ENCODE peak calls at places on chromosome 11, in four cellular contexts. H is GM12878, X is HL-60, Y is K562. D is an unnamed sample.
A peak's percentile ranks its signal among the peaks of the same experiment; 100 is the strongest.

GRCh38 chr11:110317516-110317932 is 21.1 kb upstream of the RDX start:
- DNase-seq in H (no peak), X (no peak), Y (peak; percentile 44), D (no peak)

GRCh38 chr11:131696584-131697120 is 326.2 kb downstream of the NTM start:
- DNase-seq in H (no peak), X (no peak), Y (no peak), D (no peak)

GRCh38 chr11:72613977-72614376 is 60.2 kb downstream of the PDE2A start:
- DNase-seq in H (peak; percentile 13), X (peak; percentile 82), Y (peak; percentile 43), D (peak; percentile 76)

GRCh38 chr11:22927793-22928192 is 67.5 kb upstream of the CCDC179 start:
- DNase-seq in H (no peak), X (no peak), Y (no peak), D (no peak)

GRCh38 chr11:127627629-127628462 is 627.3 kb upstream of the KIRREL3 start:
- DNase-seq in H (no peak), X (no peak), Y (no peak), D (no peak)

GRCh38 chr11:129313588-129314288 is 61.9 kb upstream of the BARX2 start:
- DNase-seq in H (no peak), X (no peak), Y (no peak), D (no peak)

GRCh38 chr11:6455070-6455469 is 14.3 kb upstream of the HPX start:
- DNase-seq in H (no peak), X (no peak), Y (no peak), D (no peak)

GRCh38 chr11:69013009-69013951 is at the start of gene MRGPRF:
- DNase-seq in H (no peak), X (no peak), Y (peak; percentile 38), D (no peak)

GRCh38 chr11:67673902-67674301 is 521 bp downstream of the ALDH3B2 start:
- DNase-seq in H (no peak), X (no peak), Y (no peak), D (no peak)

GRCh38 chr11:72743321-72744221 is 8.6 kb downstream of the ARAP1 start:
- DNase-seq in H (no peak), X (no peak), Y (no peak), D (no peak)

GRCh38 chr11:82117339-82117738 is 616.3 kb downstream of the FAM181B start:
- DNase-seq in H (no peak), X (no peak), Y (no peak), D (no peak)

GRCh38 chr11:6520265-6520664 is 23.2 kb downstream of the DNHD1 start:
- DNase-seq in H (no peak), X (no peak), Y (no peak), D (no peak)

GRCh38 chr11:2701898-2702434 is 2.2 kb upstream of the KCNQ1OT1 start:
- DNase-seq in H (no peak), X (no peak), Y (no peak), D (no peak)

GRCh38 chr11:33742249-33742851 is 6.1 kb upstream of the CD59 start:
- DNase-seq in H (no peak), X (no peak), Y (no peak), D (no peak)

GRCh38 chr11:68664141-68664540 is 20.2 kb upstream of the GAL start:
- DNase-seq in H (no peak), X (no peak), Y (no peak), D (no peak)

GRCh38 chr11:34754171-34754823 is 133.4 kb downstream of the EHF start:
- DNase-seq in H (no peak), X (no peak), Y (no peak), D (no peak)

GRCh38 chr11:44028816-44029506 is 18.8 kb upstream of the ACCSL start:
- DNase-seq in H (no peak), X (no peak), Y (no peak), D (no peak)

GRCh38 chr11:115166826-115167225 is 337.4 kb downstream of the CADM1 start:
- DNase-seq in H (no peak), X (no peak), Y (no peak), D (no peak)

GRCh38 chr11:67345949-67346819 is 7.2 kb downstream of the POLD4 start:
- DNase-seq in H (peak; percentile 24), X (no peak), Y (no peak), D (no peak)

GRCh38 chr11:100727410-100727809 is 40.3 kb downstream of the ARHGAP42 start:
- DNase-seq in H (no peak), X (no peak), Y (no peak), D (no peak)

GRCh38 chr11:3840870-3841425 is at the start of gene RHOG:
- DNase-seq in H (no peak), X (peak; percentile 94), Y (peak; percentile 93), D (peak; percentile 84)

GRCh38 chr11:20192641-20193040 is 32.4 kb upstream of the DBX1 start:
- DNase-seq in H (no peak), X (no peak), Y (no peak), D (no peak)

GRCh38 chr11:15034687-15035267 is 38.6 kb upstream of the CALCB start:
- DNase-seq in H (no peak), X (no peak), Y (no peak), D (no peak)

GRCh38 chr11:73308003-73308962 is at the start of gene ARHGEF17:
- DNase-seq in H (no peak), X (no peak), Y (peak; percentile 70), D (peak; percentile 57)

GRCh38 chr11:44190883-44191230 is 95.4 kb downstream of the EXT2 start:
- DNase-seq in H (no peak), X (no peak), Y (no peak), D (no peak)

GRCh38 chr11:62931501-62932278 is 10.5 kb upstream of the CHRM1 start:
- DNase-seq in H (no peak), X (no peak), Y (no peak), D (no peak)

GRCh38 chr11:83480811-83481210 is 194.6 kb upstream of the CCDC90B start:
- DNase-seq in H (no peak), X (no peak), Y (no peak), D (no peak)

GRCh38 chr11:3865388-3866193 is 10.1 kb downstream of the STIM1 start:
- DNase-seq in H (no peak), X (no peak), Y (no peak), D (no peak)

GRCh38 chr11:22192642-22193347 is at the start of gene ANO5:
- DNase-seq in H (no peak), X (peak; percentile 5), Y (peak; percentile 47), D (peak; percentile 42)

GRCh38 chr11:8095831-8096522 is 15.0 kb downstream of the TUB start:
- DNase-seq in H (no peak), X (no peak), Y (no peak), D (no peak)

GRCh38 chr11:9850224-9850895 is 186.5 kb downstream of the SWAP70 start:
- DNase-seq in H (no peak), X (no peak), Y (no peak), D (no peak)

GRCh38 chr11:103898065-103898464 is 138.4 kb upstream of the DDI1 start:
- DNase-seq in H (peak; percentile 40), X (no peak), Y (no peak), D (no peak)

GRCh38 chr11:127866109-127866508 is 721.2 kb downstream of the ETS1 start:
- DNase-seq in H (no peak), X (no peak), Y (no peak), D (no peak)

GRCh38 chr11:10856689-10857603 is 907 bp downstream of the ZBED5 start:
- DNase-seq in H (peak; percentile 15), X (no peak), Y (peak; percentile 30), D (no peak)

GRCh38 chr11:120655589-120655988 is 144.0 kb downstream of the GRIK4 start:
- DNase-seq in H (peak; percentile 39), X (no peak), Y (no peak), D (no peak)

GRCh38 chr11:120659076-120659475 is 147.5 kb downstream of the GRIK4 start:
- DNase-seq in H (no peak), X (no peak), Y (no peak), D (no peak)

GRCh38 chr11:120660024-120660565 is 148.5 kb downstream of the GRIK4 start:
- DNase-seq in H (no peak), X (peak; percentile 0), Y (peak; percentile 76), D (peak; percentile 49)

GRCh38 chr11:120657306-120658070 is 145.9 kb downstream of the GRIK4 start:
- DNase-seq in H (peak; percentile 61), X (no peak), Y (no peak), D (no peak)

GRCh38 chr11:120658071-120658423 is 146.5 kb downstream of the GRIK4 start:
- DNase-seq in H (peak; percentile 40), X (no peak), Y (no peak), D (no peak)
- TF ChIP-seq SPI1 in H (peak; percentile 80), X (no peak), Y (no peak), D (peak; percentile 85)

DNA sequence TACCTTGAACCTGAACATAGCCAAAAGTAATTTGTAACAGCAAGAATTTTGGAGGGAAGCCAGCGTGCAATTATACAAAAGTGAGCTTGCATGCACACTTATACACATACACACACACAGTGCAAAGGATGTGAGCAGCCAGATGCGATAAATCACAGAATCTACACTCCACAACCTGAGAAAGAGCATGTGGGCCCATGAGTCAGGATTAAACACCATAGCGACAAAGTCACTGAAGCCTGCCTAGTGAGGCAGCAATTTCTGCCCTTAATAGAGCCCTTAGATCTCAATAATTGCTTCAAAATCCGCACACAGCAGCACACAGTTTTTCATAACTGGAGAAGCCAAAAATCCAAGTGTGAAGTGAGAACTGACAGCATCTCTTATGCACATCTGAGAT is 42.6 kb upstream of the TEAD1 start:
- DNase-seq in H (no peak), X (no peak), Y (no peak), D (no peak)
- TF ChIP-seq SPI1 in H (no peak), X (no peak), Y (no peak), D (no peak)

GRCh38 chr11:133787379-133788103 is 57.8 kb downstream of the SPATA19 start:
- DNase-seq in H (no peak), X (no peak), Y (no peak), D (no peak)
- TF ChIP-seq SPI1 in H (no peak), X (no peak), Y (no peak), D (no peak)

GRCh38 chr11:46559815-46560214 is 34.0 kb downstream of the AMBRA1 start:
- DNase-seq in H (no peak), X (no peak), Y (no peak), D (no peak)

GRCh38 chr11:46564459-46564858 is 29.4 kb downstream of the AMBRA1 start:
- DNase-seq in H (no peak), X (no peak), Y (no peak), D (no peak)

GRCh38 chr11:46562527-46562926 is 31.3 kb downstream of the AMBRA1 start:
- DNase-seq in H (no peak), X (no peak), Y (no peak), D (no peak)

GRCh38 chr11:46557684-46558151 is 36.1 kb downstream of the AMBRA1 start:
- DNase-seq in H (no peak), X (no peak), Y (no peak), D (no peak)

DNA sequence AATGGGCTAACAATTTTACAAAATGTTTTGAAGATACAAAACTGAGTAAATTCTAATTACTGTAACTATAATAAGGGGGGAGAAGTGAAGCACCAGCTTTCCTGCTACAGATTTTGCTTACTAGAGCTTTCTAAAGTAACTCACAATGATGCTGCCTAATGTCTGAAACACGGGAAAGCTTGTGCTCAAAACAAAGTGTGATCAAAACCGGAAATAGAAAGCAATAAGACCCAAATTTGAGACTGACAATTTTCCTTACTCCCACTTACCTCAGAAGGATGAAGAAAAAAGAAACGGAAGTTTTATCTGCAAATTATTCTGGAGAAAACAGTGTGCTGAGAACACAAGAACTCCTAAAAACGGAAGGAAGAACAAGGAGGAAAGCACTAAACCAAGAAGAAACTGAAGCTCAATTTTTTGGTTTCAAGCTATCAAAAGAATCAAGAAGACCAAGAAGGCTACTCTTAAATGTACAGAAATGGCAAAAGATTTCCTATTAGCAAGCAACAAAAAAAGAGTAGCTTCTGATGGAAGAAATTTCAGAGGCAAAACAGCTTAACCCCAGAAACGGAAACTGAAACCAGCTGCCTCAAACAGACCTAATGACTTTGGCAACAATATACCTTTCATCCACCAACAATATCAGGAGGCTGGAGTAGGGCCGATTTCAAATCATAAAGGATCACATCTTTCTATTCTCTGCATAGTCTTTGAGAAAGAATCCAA is 33.4 kb downstream of the AMBRA1 start:
- DNase-seq in H (peak; percentile 33), X (no peak), Y (no peak), D (no peak)
- TF ChIP-seq SPI1 in H (no peak), X (no peak), Y (no peak), D (no peak)